ENCODE peak calls at places on chromosomes 6 and 20, in six cellular contexts. J is ACHN, Z is sciatic nerve, W is NAMALWA, A is NCI-H524 treated with DMSO at 0.1 percent for 48 hours, X is NCI-H82. I is an unnamed sample.
A peak's percentile ranks its signal among the peaks of the same experiment; 100 is the strongest.

GRCh38 chr20:34703573-34704176 is 469 bp upstream of the TP53INP2 start:
- DNase-seq in J (no peak), Z (no peak), W (peak; percentile 55), A (no peak), X (peak; percentile 62), I (peak; percentile 43)

GRCh38 chr6:11978169-11978987 is 33.7 kb upstream of the HIVEP1 start:
- DNase-seq in J (no peak), Z (no peak), W (peak; percentile 20), A (no peak), X (no peak), I (no peak)

GRCh38 chr20:24654425-24654824 is 185.0 kb downstream of the SYNDIG1 start:
- DNase-seq in J (no peak), Z (no peak), W (no peak), A (no peak), X (no peak), I (no peak)

GRCh38 chr20:24702501-24703283 is 233.3 kb downstream of the SYNDIG1 start:
- DNase-seq in J (no peak), Z (peak; percentile 22), W (no peak), A (no peak), X (no peak), I (no peak)

GRCh38 chr6:78947529-78947928 is 80.2 kb downstream of the IRAK1BP1 start:
- DNase-seq in J (no peak), Z (no peak), W (no peak), A (no peak), X (no peak), I (no peak)

GRCh38 chr6:89508755-89509563 is 76.0 kb downstream of the ANKRD6 start:
- DNase-seq in J (peak; percentile 2), Z (no peak), W (no peak), A (no peak), X (no peak), I (no peak)

GRCh38 chr6:44176935-44177509 is 18.4 kb downstream of the CAPN11 start:
- DNase-seq in J (no peak), Z (no peak), W (peak; percentile 67), A (no peak), X (no peak), I (peak; percentile 37)

GRCh38 chr20:38863024-38863851 is 57.7 kb downstream of the PPP1R16B start:
- DNase-seq in J (no peak), Z (no peak), W (peak; percentile 80), A (no peak), X (no peak), I (no peak)

GRCh38 chr6:7587631-7588100 is 2.3 kb upstream of the SNRNP48 start:
- DNase-seq in J (no peak), Z (no peak), W (no peak), A (no peak), X (peak; percentile 29), I (no peak)

GRCh38 chr6:17905611-17906592 is 81.5 kb downstream of the KIF13A start:
- DNase-seq in J (peak; percentile 43), Z (no peak), W (no peak), A (no peak), X (no peak), I (no peak)

GRCh38 chr6:87722831-87723726 is 21.0 kb upstream of the AKIRIN2 start:
- DNase-seq in J (peak; percentile 96), Z (no peak), W (no peak), A (no peak), X (peak; percentile 16), I (peak; percentile 76)

GRCh38 chr20:5973172-5973571 is 22.7 kb downstream of the MCM8 start:
- DNase-seq in J (peak; percentile 94), Z (no peak), W (no peak), A (no peak), X (no peak), I (no peak)

GRCh38 chr6:2857580-2858337 is 16.1 kb upstream of the SERPINB1 start:
- DNase-seq in J (no peak), Z (no peak), W (peak; percentile 35), A (no peak), X (no peak), I (no peak)

GRCh38 chr6:132236744-132237143 is 164.5 kb downstream of the MOXD1 start:
- DNase-seq in J (no peak), Z (no peak), W (no peak), A (no peak), X (no peak), I (no peak)

GRCh38 chr6:136923116-136923953 is 1.2 kb downstream of the SLC35D3 start:
- DNase-seq in J (no peak), Z (no peak), W (no peak), A (no peak), X (no peak), I (no peak)

GRCh38 chr6:18963439-18963838 is 576.3 kb downstream of the RNF144B start:
- DNase-seq in J (no peak), Z (no peak), W (no peak), A (no peak), X (no peak), I (no peak)

GRCh38 chr6:43917878-43918382 is 147.9 kb downstream of the VEGFA start:
- DNase-seq in J (no peak), Z (no peak), W (no peak), A (no peak), X (no peak), I (no peak)

GRCh38 chr20:32762754-32763201 is 593 bp downstream of the DNMT3B start:
- DNase-seq in J (no peak), Z (no peak), W (peak; percentile 41), A (no peak), X (peak; percentile 49), I (peak; percentile 25)

GRCh38 chr20:6886065-6886729 is 118.7 kb downstream of the BMP2 start:
- DNase-seq in J (no peak), Z (no peak), W (no peak), A (no peak), X (no peak), I (no peak)

GRCh38 chr6:34517461-34517868 is 38.7 kb downstream of the SPDEF start:
- DNase-seq in J (no peak), Z (peak; percentile 43), W (no peak), A (no peak), X (peak; percentile 30), I (no peak)

GRCh38 chr6:154247119-154247814 is 109.3 kb downstream of the IPCEF1 start:
- DNase-seq in J (peak; percentile 16), Z (no peak), W (no peak), A (peak; percentile 72), X (peak; percentile 23), I (no peak)

GRCh38 chr6:97850458-97851218 is 567.6 kb upstream of the MMS22L start:
- DNase-seq in J (no peak), Z (no peak), W (no peak), A (no peak), X (no peak), I (no peak)

GRCh38 chr6:166006593-166007301 is 160.9 kb downstream of the TBXT start:
- DNase-seq in J (no peak), Z (no peak), W (no peak), A (no peak), X (no peak), I (no peak)

GRCh38 chr6:56690519-56691200 is 48.0 kb upstream of the DST start:
- DNase-seq in J (peak; percentile 69), Z (no peak), W (no peak), A (no peak), X (no peak), I (no peak)

GRCh38 chr20:910840-911770 is 5.0 kb downstream of the ANGPT4 start:
- DNase-seq in J (no peak), Z (no peak), W (no peak), A (no peak), X (no peak), I (no peak)

GRCh38 chr6:150924808-150925654 is 59.5 kb downstream of the MTHFD1L start:
- DNase-seq in J (no peak), Z (no peak), W (no peak), A (no peak), X (no peak), I (no peak)

GRCh38 chr6:157304840-157305675 is 18.3 kb downstream of the TMEM242 start:
- DNase-seq in J (no peak), Z (no peak), W (no peak), A (no peak), X (no peak), I (no peak)

GRCh38 chr6:141464490-141464889 is 668.2 kb upstream of the GJE1 start:
- DNase-seq in J (peak; percentile 60), Z (no peak), W (peak; percentile 80), A (peak; percentile 95), X (peak; percentile 58), I (no peak)

GRCh38 chr6:514396-514973 is 122.9 kb downstream of the IRF4 start:
- DNase-seq in J (no peak), Z (no peak), W (no peak), A (no peak), X (no peak), I (no peak)